ENCODE peak calls at places on chromosomes 13 and 19, in nine cellular contexts. H is cardiac fibroblast, M is upper lobe of left lung, F is fibroblast of mammary gland, E is PC-3, R is adrenal gland, B is dorsolateral prefrontal cortex, W is thyroid gland, A is choroid plexus epithelial cell. Z is an unnamed sample.

GRCh38 chr19:2049741-2050348 is 1.2 kb downstream of the MKNK2 start:
- DNase-seq in H (peak), M (peak), F (peak), E (peak), R (peak), B (peak), W (peak), A (peak), Z (peak)

GRCh38 chr19:52622261-52622660 is 15.9 kb downstream of the ZNF83 start:
- DNase-seq in H (no peak), M (no peak), F (no peak), E (no peak), R (no peak), B (no peak), W (no peak), A (no peak), Z (no peak)

GRCh38 chr19:35932291-35932936 is 3.8 kb upstream of the LRFN3 start:
- DNase-seq in H (no peak), M (no peak), F (no peak), E (peak), R (no peak), B (no peak), W (no peak), A (no peak), Z (no peak)

GRCh38 chr19:11168568-11168967 is 13.0 kb upstream of the SPC24 start:
- DNase-seq in H (peak), M (no peak), F (peak), E (peak), R (no peak), B (no peak), W (no peak), A (peak), Z (peak)

GRCh38 chr19:10007366-10007765 is 2.9 kb downstream of the COL5A3 start:
- DNase-seq in H (no peak), M (no peak), F (peak), E (no peak), R (no peak), B (no peak), W (no peak), A (no peak), Z (no peak)

GRCh38 chr19:23075031-23075733 is 41.6 kb upstream of the ZNF730 start:
- DNase-seq in H (peak), M (peak), F (peak), E (peak), R (peak), B (peak), W (peak), A (peak), Z (peak)

GRCh38 chr19:5826531-5827341 is 12.8 kb downstream of the FUT6 start:
- DNase-seq in H (peak), M (peak), F (peak), E (peak), R (peak), B (no peak), W (peak), A (no peak), Z (peak)

GRCh38 chr19:58572818-58573657 is at the start of gene MZF1:
- DNase-seq in H (peak), M (peak), F (peak), E (peak), R (peak), B (peak), W (peak), A (peak), Z (peak)

GRCh38 chr19:2167896-2168618 is 4.3 kb downstream of the DOT1L start:
- DNase-seq in H (peak), M (peak), F (peak), E (peak), R (peak), B (no peak), W (peak), A (peak), Z (no peak)

GRCh38 chr19:3129112-3129511 is 6.7 kb upstream of the GNA15 start:
- DNase-seq in H (peak), M (no peak), F (peak), E (peak), R (peak), B (no peak), W (no peak), A (peak), Z (peak)

GRCh38 chr19:14383898-14384669 is 2.8 kb downstream of the ADGRE5 start:
- DNase-seq in H (peak), M (peak), F (peak), E (peak), R (peak), B (no peak), W (no peak), A (peak), Z (peak)

GRCh38 chr13:97873398-97873797 is 80.1 kb upstream of the IPO5 start:
- DNase-seq in H (no peak), M (no peak), F (no peak), E (no peak), R (no peak), B (no peak), W (no peak), A (no peak), Z (no peak)

GRCh38 chr13:30905932-30906383 is at the start of gene MEDAG:
- DNase-seq in H (peak), M (no peak), F (peak), E (no peak), R (peak), B (no peak), W (peak), A (peak), Z (peak)

GRCh38 chr13:52830946-52831345 is 17.5 kb downstream of the PCDH8 start:
- DNase-seq in H (no peak), M (no peak), F (no peak), E (peak), R (no peak), B (no peak), W (no peak), A (peak), Z (peak)

GRCh38 chr13:114136576-114136975 is 4.2 kb upstream of the RASA3 start:
- DNase-seq in H (no peak), M (no peak), F (no peak), E (no peak), R (no peak), B (no peak), W (no peak), A (no peak), Z (no peak)

GRCh38 chr19:7679017-7679720 is 1.5 kb upstream of the TRAPPC5 start:
- DNase-seq in H (no peak), M (peak), F (no peak), E (peak), R (no peak), B (no peak), W (no peak), A (no peak), Z (peak)

GRCh38 chr13:59835569-59835968 is 328.2 kb downstream of the DIAPH3 start:
- DNase-seq in H (no peak), M (no peak), F (no peak), E (no peak), R (no peak), B (no peak), W (no peak), A (no peak), Z (no peak)

GRCh38 chr19:10936661-10937084 is 8.1 kb downstream of the TIMM29 start:
- DNase-seq in H (peak), M (peak), F (peak), E (peak), R (peak), B (no peak), W (peak), A (peak), Z (peak)

GRCh38 chr13:75633285-75633684 is 2.8 kb upstream of the LMO7 start:
- DNase-seq in H (peak), M (no peak), F (peak), E (peak), R (no peak), B (no peak), W (no peak), A (peak), Z (peak)

GRCh38 chr13:97142452-97142851 is 79.7 kb upstream of the MBNL2 start:
- DNase-seq in H (peak), M (no peak), F (peak), E (no peak), R (peak), B (no peak), W (no peak), A (peak), Z (no peak)

GRCh38 chr19:55913643-55914268 is 18.4 kb downstream of the NLRP13 start:
- DNase-seq in H (no peak), M (no peak), F (no peak), E (peak), R (no peak), B (no peak), W (no peak), A (no peak), Z (no peak)

GRCh38 chr13:24745861-24746617 is 17.9 kb upstream of the RNF17 start:
- DNase-seq in H (no peak), M (no peak), F (no peak), E (no peak), R (no peak), B (no peak), W (no peak), A (no peak), Z (no peak)

GRCh38 chr19:39643591-39643990 is 12.1 kb upstream of the LGALS16 start:
- DNase-seq in H (no peak), M (no peak), F (no peak), E (no peak), R (no peak), B (no peak), W (no peak), A (no peak), Z (no peak)

DNA sequence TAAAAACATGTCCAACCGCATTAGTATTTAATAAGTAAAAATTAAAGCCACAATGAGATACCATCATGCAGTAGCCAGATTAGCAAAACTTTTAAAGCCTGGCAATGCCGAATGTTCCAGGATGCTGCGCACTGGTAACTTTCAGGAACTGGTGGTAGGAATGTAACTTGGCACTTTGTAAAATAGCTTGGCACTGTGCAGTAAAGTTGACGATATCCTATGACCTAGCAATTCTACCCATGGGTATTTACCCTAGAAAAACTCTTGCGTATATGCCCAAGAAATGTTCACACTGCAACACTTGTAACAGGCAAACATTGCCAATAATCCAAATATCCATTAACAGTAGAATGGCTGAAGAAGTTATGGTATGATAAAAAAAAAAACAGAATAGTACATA is 97.7 kb downstream of the SPACA7 start:
- DNase-seq in H (no peak), M (no peak), F (no peak), E (no peak), R (no peak), B (no peak), W (no peak), A (no peak), Z (no peak)
- TF ChIP-seq CTCF in H (no peak), M (no peak), F (no peak), E (no peak), R (no peak), B (no peak), W (no peak), A (no peak), Z (no peak)

GRCh38 chr19:48113190-48113917 is 2.7 kb upstream of the PLA2G4C start:
- DNase-seq in H (peak), M (no peak), F (no peak), E (no peak), R (no peak), B (no peak), W (no peak), A (peak), Z (peak)

GRCh38 chr19:48108997-48109782 is 1.4 kb downstream of the PLA2G4C start:
- DNase-seq in H (no peak), M (no peak), F (no peak), E (no peak), R (no peak), B (no peak), W (no peak), A (no peak), Z (no peak)

GRCh38 chr19:48111280-48111679 is 663 bp upstream of the PLA2G4C start:
- DNase-seq in H (no peak), M (no peak), F (no peak), E (no peak), R (no peak), B (no peak), W (peak), A (no peak), Z (no peak)

DNA sequence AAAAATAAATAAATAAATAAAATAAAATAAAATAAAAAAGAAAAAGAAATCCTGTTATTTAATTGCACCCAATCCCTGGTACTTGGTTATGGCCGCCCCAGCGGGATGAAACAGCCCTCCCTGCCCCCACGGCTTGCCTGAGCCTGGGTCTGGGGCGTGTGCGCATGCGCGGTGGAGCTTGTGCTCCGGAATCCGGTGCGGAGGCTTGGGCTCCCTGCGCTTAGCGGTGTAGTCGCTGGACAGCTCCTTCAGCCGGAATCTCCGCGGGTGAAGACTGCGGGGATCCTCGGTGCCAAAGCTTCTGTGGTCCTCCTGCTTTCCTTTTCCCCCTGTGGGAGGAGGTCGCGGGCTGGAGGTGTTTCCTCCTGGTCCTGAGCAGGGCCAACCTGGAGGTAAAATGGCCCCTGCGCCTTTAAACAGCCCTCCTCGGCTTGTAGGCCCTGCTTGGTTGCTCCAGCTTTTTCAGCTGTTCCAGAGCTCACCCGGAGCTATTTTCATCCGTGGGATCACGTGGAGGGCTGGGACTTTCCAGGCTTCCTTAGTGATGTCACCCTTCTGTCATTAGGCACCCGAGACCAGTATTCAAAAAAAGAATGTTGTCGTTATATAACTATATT is at the start of gene PLA2G4C:
- DNase-seq in H (peak), M (peak), F (peak), E (peak), R (peak), B (peak), W (peak), A (peak), Z (peak)
- H3K4me3 ChIP-seq in H (peak), M (peak), F (peak), E (peak), R (no peak), B (peak), W (peak), A (peak), Z (peak)

DNA sequence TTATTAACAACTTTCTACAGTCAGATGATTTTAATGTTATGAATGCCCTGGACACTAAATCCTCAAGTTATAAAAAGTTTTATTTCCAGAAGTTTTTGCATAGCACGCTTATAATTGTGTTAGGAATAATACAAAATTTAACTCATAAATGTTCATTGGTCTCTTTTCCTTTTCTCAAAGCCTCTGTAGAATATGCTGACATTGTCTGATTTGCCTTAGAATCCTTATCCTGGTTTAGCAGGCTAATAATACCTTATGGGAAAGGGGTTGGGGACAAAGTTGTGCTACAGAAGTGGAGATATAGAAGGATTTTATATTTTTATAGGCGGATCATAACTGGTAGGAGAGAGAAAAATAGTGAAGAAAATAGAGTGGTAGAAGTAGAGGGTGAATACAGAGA is 1739.6 kb downstream of the OLFM4 start:
- DNase-seq in H (no peak), M (no peak), F (no peak), E (no peak), R (no peak), B (no peak), W (no peak), A (no peak), Z (no peak)
- TF ChIP-seq CTCF in H (no peak), M (no peak), F (no peak), E (no peak), R (no peak), B (no peak), W (no peak), A (no peak), Z (no peak)

DNA sequence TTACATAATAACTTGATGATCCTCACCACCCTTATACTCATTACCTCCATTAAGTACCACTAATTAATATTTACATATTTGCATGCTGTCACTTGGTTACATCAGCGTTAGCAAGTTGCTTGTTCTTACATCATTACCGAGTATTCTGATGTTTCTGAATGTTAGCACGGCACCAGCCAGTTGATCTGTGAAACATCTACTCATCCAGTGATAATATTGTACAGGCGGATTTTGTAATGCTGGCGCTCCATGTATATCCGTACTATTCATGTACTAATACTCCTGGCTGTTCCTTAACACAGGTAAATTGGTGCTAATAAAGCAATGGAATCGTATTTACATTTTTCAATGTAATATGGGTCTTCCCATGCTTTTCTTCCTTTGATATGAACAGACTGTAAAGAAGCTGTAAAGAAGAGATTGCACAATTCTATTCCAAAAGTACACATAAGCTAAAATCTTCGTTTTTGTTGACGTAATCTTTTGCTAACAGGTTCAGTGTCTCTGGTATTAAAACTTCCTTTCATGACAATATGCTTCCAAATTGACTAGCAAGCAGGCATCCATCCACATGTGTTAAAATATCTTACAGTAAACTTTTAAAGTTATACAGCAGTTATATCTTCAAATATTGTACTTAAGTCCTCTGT is 19.5 kb upstream of the SGCG start:
- DNase-seq in H (no peak), M (no peak), F (no peak), E (no peak), R (no peak), B (no peak), W (no peak), A (no peak), Z (no peak)
- H3K4me3 ChIP-seq in H (no peak), M (no peak), F (no peak), E (no peak), R (no peak), B (no peak), W (no peak), A (no peak), Z (no peak)

GRCh38 chr19:8908066-8908465 is 75.9 kb downstream of the MBD3L1 start:
- DNase-seq in H (no peak), M (no peak), F (no peak), E (no peak), R (no peak), B (no peak), W (no peak), A (no peak), Z (no peak)

GRCh38 chr19:8900421-8900820 is 68.2 kb downstream of the MBD3L1 start:
- DNase-seq in H (no peak), M (no peak), F (no peak), E (no peak), R (no peak), B (no peak), W (no peak), A (no peak), Z (no peak)

GRCh38 chr19:8905342-8905741 is 73.2 kb downstream of the MBD3L1 start:
- DNase-seq in H (no peak), M (no peak), F (no peak), E (no peak), R (no peak), B (no peak), W (no peak), A (no peak), Z (no peak)

GRCh38 chr19:8902520-8902919 is 70.3 kb downstream of the MBD3L1 start:
- DNase-seq in H (no peak), M (no peak), F (no peak), E (no peak), R (no peak), B (no peak), W (no peak), A (no peak), Z (no peak)

DNA sequence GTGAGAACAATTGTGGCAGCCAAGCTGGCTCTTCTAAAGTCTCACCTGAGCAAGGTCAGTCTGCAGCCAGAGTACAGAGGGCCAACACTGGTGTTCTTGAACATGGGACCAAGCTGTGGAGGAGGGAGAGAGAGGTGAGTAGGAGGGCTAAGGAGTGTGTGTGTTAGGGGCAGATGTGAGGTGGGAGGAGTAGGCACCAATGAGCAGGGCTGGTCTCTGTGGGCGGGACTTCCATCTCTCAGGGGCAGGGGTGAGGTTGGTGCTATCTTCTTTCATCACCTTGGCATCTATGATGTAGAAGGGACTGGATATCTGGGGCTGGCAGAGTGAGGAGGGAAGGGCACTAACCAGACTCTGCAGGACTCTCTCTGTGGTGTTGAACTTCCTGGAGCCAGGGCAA is 72.4 kb downstream of the MBD3L1 start:
- DNase-seq in H (no peak), M (no peak), F (no peak), E (no peak), R (no peak), B (no peak), W (no peak), A (no peak), Z (no peak)
- TF ChIP-seq CTCF in H (no peak), M (no peak), F (no peak), E (no peak), R (no peak), B (no peak), W (no peak), A (no peak), Z (no peak)

GRCh38 chr19:4278926-4279529 is at the start of gene SHD:
- DNase-seq in H (no peak), M (no peak), F (no peak), E (no peak), R (no peak), B (no peak), W (no peak), A (no peak), Z (no peak)
- H3K4me3 ChIP-seq in H (no peak), M (no peak), F (no peak), E (no peak), R (no peak), B (peak), W (no peak), A (no peak), Z (no peak)

DNA sequence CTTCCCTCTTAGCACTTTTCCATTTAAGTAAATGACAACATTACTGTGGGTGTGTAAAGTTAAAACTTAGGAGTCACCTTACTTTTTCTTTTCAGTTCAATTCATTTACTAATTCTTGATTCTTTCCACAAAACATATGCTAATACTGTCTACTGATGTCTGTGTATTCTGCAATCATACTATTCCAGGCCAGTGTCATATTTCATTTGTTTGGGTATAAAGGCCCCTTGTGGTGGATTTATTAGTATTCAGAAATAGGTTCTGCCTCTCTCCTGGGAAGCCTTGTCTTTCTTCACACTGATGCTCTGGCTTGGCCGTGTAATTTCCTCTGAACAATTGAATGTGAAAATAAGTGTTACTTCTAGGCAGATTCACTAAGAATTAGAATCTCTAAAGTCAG is 621.9 kb upstream of the SPRY2 start:
- DNase-seq in H (peak), M (no peak), F (peak), E (peak), R (no peak), B (no peak), W (no peak), A (peak), Z (no peak)
- TF ChIP-seq CTCF in H (no peak), M (no peak), F (peak), E (peak), R (no peak), B (no peak), W (no peak), A (peak), Z (no peak)

GRCh38 chr13:68759617-68760016 is 1348.0 kb upstream of the ATXN8OS start:
- DNase-seq in H (no peak), M (no peak), F (no peak), E (no peak), R (no peak), B (no peak), W (no peak), A (no peak), Z (no peak)
- H3K4me3 ChIP-seq in H (no peak), M (no peak), F (no peak), E (no peak), R (no peak), B (no peak), W (no peak), A (no peak), Z (no peak)

GRCh38 chr13:110455941-110456340 is 105.6 kb downstream of the RAB20 start:
- DNase-seq in H (peak), M (peak), F (peak), E (peak), R (peak), B (peak), W (peak), A (peak), Z (peak)
- TF ChIP-seq CTCF in H (peak), M (peak), F (peak), E (peak), R (peak), B (peak), W (peak), A (peak), Z (peak)